ENCODE peak calls at places on chromosomes 7 and 10, in four cellular contexts. Z is hepatic stellate cell; I is activated naive CD4-positive, alpha-beta T cell treated with anti-CD3 and anti-CD28 coated beads for 36 hours; A is IMR-90. W is an unnamed sample.

GRCh38 chr7:101367676-101368075 is 5.0 kb downstream of the COL26A1 start:
- DNase-seq in I (no peak), A (no peak), Z (no peak), W (no peak)

GRCh38 chr10:7687228-7687907 is 15.7 kb upstream of the ITIH2 start:
- DNase-seq in A (peak), Z (peak), I (peak), W (peak)

GRCh38 chr10:98150544-98150943 is 16.1 kb downstream of the R3HCC1L start:
- DNase-seq in Z (no peak), I (no peak), A (peak), W (peak)

GRCh38 chr10:71242621-71243009 is 30.2 kb downstream of the UNC5B start:
- DNase-seq in A (no peak), I (no peak), Z (no peak), W (no peak)

GRCh38 chr10:79282388-79282787 is 64.9 kb upstream of the PPIF start:
- DNase-seq in A (no peak), Z (no peak), I (no peak), W (peak)

GRCh38 chr7:101904019-101904418 is 86.6 kb downstream of the CUX1 start:
- DNase-seq in Z (no peak), I (no peak), A (no peak), W (no peak)

GRCh38 chr10:130301026-130301892 is 165.1 kb downstream of the GLRX3 start:
- DNase-seq in Z (no peak), I (peak), A (no peak), W (no peak)

GRCh38 chr7:12256025-12256570 is 45.0 kb downstream of the TMEM106B start:
- DNase-seq in A (peak), Z (no peak), I (no peak), W (peak)

GRCh38 chr7:74254858-74255379 is 720 bp upstream of the RFC2 start:
- DNase-seq in Z (no peak), I (no peak), A (no peak), W (no peak)

GRCh38 chr7:17010637-17011300 is 129.0 kb upstream of the AGR3 start:
- DNase-seq in Z (no peak), I (no peak), A (no peak), W (no peak)

GRCh38 chr7:498678-499641 is 20.7 kb downstream of the PDGFA start:
- DNase-seq in Z (no peak), I (no peak), A (no peak), W (no peak)

GRCh38 chr7:40306596-40306995 is 171.8 kb downstream of the SUGCT start:
- DNase-seq in Z (peak), A (peak), I (no peak), W (peak)

GRCh38 chr10:75089634-75090033 is 21.8 kb upstream of the SAMD8 start:
- DNase-seq in I (no peak), Z (no peak), A (no peak), W (no peak)

GRCh38 chr7:70132802-70133201 is 534.5 kb downstream of the AUTS2 start:
- DNase-seq in I (no peak), A (no peak), Z (no peak), W (no peak)

GRCh38 chr10:19713800-19714525 is 102.3 kb upstream of the PLXDC2 start:
- DNase-seq in A (no peak), I (no peak), Z (no peak), W (peak)